ENCODE peak calls at places on chromosomes 3 and 15, in four cellular contexts. One of them, this sample, is unnamed.

GRCh38 chr3:186121968-186122367 is 13.1 kb upstream of the ETV5 start:
- DNase-seq in glutamatergic neuron: no peak
- DNase-seq in heart right ventricle: no peak
- DNase-seq in islet precursor cell: peak
- DNase-seq in this sample: no peak

GRCh38 chr3:22542311-22542710 is 660.8 kb upstream of the UBE2E2 start:
- DNase-seq in glutamatergic neuron: no peak
- DNase-seq in heart right ventricle: no peak
- DNase-seq in islet precursor cell: no peak
- DNase-seq in this sample: no peak

GRCh38 chr15:81536296-81536695 is 162.3 kb upstream of the TMC3 start:
- DNase-seq in glutamatergic neuron: no peak
- DNase-seq in heart right ventricle: no peak
- DNase-seq in islet precursor cell: no peak
- DNase-seq in this sample: no peak

GRCh38 chr3:62229201-62229600 is 144.1 kb downstream of the FEZF2 start:
- DNase-seq in glutamatergic neuron: no peak
- DNase-seq in heart right ventricle: no peak
- DNase-seq in islet precursor cell: no peak
- DNase-seq in this sample: peak

GRCh38 chr3:13009132-13009945 is 63.9 kb downstream of the IQSEC1 start:
- DNase-seq in glutamatergic neuron: no peak
- DNase-seq in heart right ventricle: peak
- DNase-seq in islet precursor cell: no peak
- DNase-seq in this sample: no peak

GRCh38 chr15:73078722-73079121 is 26.5 kb downstream of the NEO1 start:
- DNase-seq in glutamatergic neuron: no peak
- DNase-seq in heart right ventricle: no peak
- DNase-seq in islet precursor cell: no peak
- DNase-seq in this sample: no peak

GRCh38 chr3:186487037-186487436 is 57.1 kb downstream of the CRYGS start:
- DNase-seq in glutamatergic neuron: no peak
- DNase-seq in heart right ventricle: no peak
- DNase-seq in islet precursor cell: no peak
- DNase-seq in this sample: no peak

GRCh38 chr3:184429786-184430185 is 49.9 kb downstream of the CHRD start:
- DNase-seq in glutamatergic neuron: no peak
- DNase-seq in heart right ventricle: no peak
- DNase-seq in islet precursor cell: no peak
- DNase-seq in this sample: no peak

GRCh38 chr3:159764211-159765024 is 224.2 kb upstream of the IL12A start:
- DNase-seq in glutamatergic neuron: peak
- DNase-seq in heart right ventricle: peak
- DNase-seq in islet precursor cell: peak
- DNase-seq in this sample: peak

GRCh38 chr3:152151216-152151874 is 117.4 kb upstream of the MBNL1 start:
- DNase-seq in glutamatergic neuron: no peak
- DNase-seq in heart right ventricle: no peak
- DNase-seq in islet precursor cell: no peak
- DNase-seq in this sample: no peak

This sample was measured in G401.